ENCODE peak calls at places on chromosomes 12 and 14, in nine cellular contexts. T is body of pancreas, C is A549, X is vagina, L is breast epithelium, J is adrenal gland, B is IMR-90, Q is gastrocnemius medialis, G is ovary. H is an unnamed sample.

GRCh38 chr14:36315159-36315853 is 5.1 kb downstream of the MBIP start:
- DNase-seq in G (no peak), C (no peak), T (no peak), B (no peak), X (no peak), J (no peak), L (no peak), Q (no peak), H (no peak)

GRCh38 chr12:47244730-47245285 is 165.0 kb upstream of the AMIGO2 start:
- DNase-seq in C (no peak), L (no peak), J (no peak), Q (no peak), X (no peak), G (no peak), T (no peak), B (no peak), H (no peak)

GRCh38 chr12:125395583-125396215 is 330.5 kb downstream of the AACS start:
- DNase-seq in J (no peak), L (no peak), T (no peak), B (no peak), Q (no peak), C (peak; percentile 6), G (no peak), X (no peak), H (no peak)

GRCh38 chr12:10740182-10740581 is 17.1 kb upstream of the YBX3 start:
- DNase-seq in C (peak; percentile 33), G (no peak), Q (no peak), L (no peak), B (no peak), J (no peak), T (no peak), X (no peak), H (no peak)

GRCh38 chr12:121227294-121227693 is 17.4 kb downstream of the P2RX4 start:
- DNase-seq in C (no peak), L (peak; percentile 71), J (no peak), Q (no peak), X (no peak), B (no peak), G (no peak), T (peak; percentile 93), H (peak; percentile 84)

GRCh38 chr12:118680361-118680963 is 300.9 kb upstream of the SRRM4 start:
- DNase-seq in X (no peak), L (no peak), J (no peak), C (peak; percentile 17), B (no peak), G (no peak), Q (no peak), T (peak; percentile 21), H (no peak)

GRCh38 chr12:75705749-75706719 is 194.6 kb upstream of the KRR1 start:
- DNase-seq in X (no peak), B (peak; percentile 100), J (peak; percentile 64), C (peak; percentile 41), L (no peak), T (peak; percentile 20), G (peak; percentile 44), Q (no peak), H (no peak)

GRCh38 chr12:77572371-77572770 is 258.3 kb upstream of the NAV3 start:
- DNase-seq in Q (no peak), C (no peak), G (no peak), L (no peak), X (no peak), J (no peak), B (no peak), T (no peak), H (no peak)

GRCh38 chr12:132451836-132452195 is 38.1 kb upstream of the FBRSL1 start:
- DNase-seq in C (no peak), Q (no peak), L (no peak), X (no peak), B (no peak), J (no peak), G (no peak), T (no peak), H (no peak)

GRCh38 chr14:99181246-99181645 is 90.8 kb downstream of the BCL11B start:
- DNase-seq in C (no peak), T (no peak), X (no peak), L (no peak), J (no peak), G (no peak), B (no peak), Q (no peak), H (no peak)

GRCh38 chr12:39300799-39301198 is 142.1 kb downstream of the KIF21A start:
- DNase-seq in Q (no peak), B (no peak), X (no peak), G (no peak), T (no peak), J (no peak), C (no peak), L (no peak), H (no peak)

GRCh38 chr12:2052861-2053674 is at the start of gene CACNA1C:
- DNase-seq in Q (no peak), G (peak; percentile 72), X (no peak), B (peak; percentile 66), T (peak; percentile 50), L (peak; percentile 35), J (no peak), C (peak; percentile 30), H (peak; percentile 51)

GRCh38 chr14:65239143-65239672 is 136.9 kb upstream of the MAX start:
- DNase-seq in Q (no peak), J (no peak), T (no peak), B (peak; percentile 77), X (no peak), G (no peak), L (no peak), C (no peak), H (no peak)

GRCh38 chr14:49408187-49408963 is 177.8 kb downstream of the RPS29 start:
- DNase-seq in L (no peak), T (no peak), C (no peak), J (no peak), X (no peak), B (no peak), G (no peak), Q (no peak), H (no peak)

GRCh38 chr14:21093769-21094681 is 4.4 kb downstream of the ZNF219 start:
- DNase-seq in B (no peak), G (peak; percentile 27), L (no peak), C (no peak), Q (no peak), J (peak; percentile 53), X (no peak), T (no peak), H (no peak)

GRCh38 chr14:59189281-59189821 is 884 bp downstream of the DAAM1 start:
- DNase-seq in X (no peak), C (peak; percentile 1), B (peak; percentile 18), L (peak; percentile 34), Q (no peak), G (peak; percentile 59), J (peak; percentile 59), T (peak; percentile 47), H (peak; percentile 52)

GRCh38 chr14:30754778-30755177 is 119.6 kb upstream of the COCH start:
- DNase-seq in L (no peak), X (no peak), C (no peak), J (no peak), G (no peak), B (no peak), T (no peak), Q (no peak), H (no peak)

GRCh38 chr12:110403146-110403974 is at the start of gene ANAPC7:
- DNase-seq in L (peak; percentile 86), Q (peak; percentile 90), T (peak; percentile 92), J (peak; percentile 96), B (peak; percentile 90), G (peak; percentile 91), X (no peak), C (peak; percentile 96), H (peak; percentile 92)

GRCh38 chr12:110403975-110404675 is 617 bp upstream of the ANAPC7 start:
- DNase-seq in Q (peak; percentile 69), C (peak; percentile 86), J (peak; percentile 76), T (peak; percentile 84), B (peak; percentile 40), X (no peak), L (peak; percentile 33), G (peak; percentile 79), H (peak; percentile 71)
- TF ChIP-seq POLR2A in Q (no peak), C (no peak), J (no peak), T (no peak), B (no peak), X (no peak), L (no peak), G (no peak), H (no peak)

DNA sequence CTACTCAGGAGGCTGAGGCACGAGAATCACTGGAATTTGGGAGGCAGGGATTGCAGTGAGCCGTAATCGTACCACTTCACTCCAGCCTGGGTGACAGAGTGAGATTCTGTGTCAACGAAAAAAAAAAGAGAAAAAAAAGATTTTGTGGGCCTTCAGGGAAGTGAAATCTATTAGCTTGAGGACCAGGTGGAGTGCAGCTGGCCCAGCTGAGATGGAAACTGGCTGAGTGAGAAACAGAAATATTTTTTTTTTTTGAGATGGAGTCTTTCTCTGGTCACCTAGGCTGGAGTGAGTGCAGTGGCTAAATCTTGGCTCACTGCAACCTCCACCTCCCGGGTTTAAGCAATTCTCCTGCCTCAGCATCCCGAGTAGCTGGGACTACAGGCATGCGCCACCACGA is 2.3 kb upstream of the CLEC4C start:
- DNase-seq in Q (no peak), B (no peak), G (no peak), J (no peak), L (no peak), T (no peak), C (no peak), X (no peak), H (no peak)
- H3K27ac ChIP-seq in Q (no peak overlapping the region), B (no peak overlapping the region), G (no peak overlapping the region), J (no peak overlapping the region), L (no peak overlapping the region), T (no peak overlapping the region), C (no peak overlapping the region), X (no peak overlapping the region), H (no peak overlapping the region)

DNA sequence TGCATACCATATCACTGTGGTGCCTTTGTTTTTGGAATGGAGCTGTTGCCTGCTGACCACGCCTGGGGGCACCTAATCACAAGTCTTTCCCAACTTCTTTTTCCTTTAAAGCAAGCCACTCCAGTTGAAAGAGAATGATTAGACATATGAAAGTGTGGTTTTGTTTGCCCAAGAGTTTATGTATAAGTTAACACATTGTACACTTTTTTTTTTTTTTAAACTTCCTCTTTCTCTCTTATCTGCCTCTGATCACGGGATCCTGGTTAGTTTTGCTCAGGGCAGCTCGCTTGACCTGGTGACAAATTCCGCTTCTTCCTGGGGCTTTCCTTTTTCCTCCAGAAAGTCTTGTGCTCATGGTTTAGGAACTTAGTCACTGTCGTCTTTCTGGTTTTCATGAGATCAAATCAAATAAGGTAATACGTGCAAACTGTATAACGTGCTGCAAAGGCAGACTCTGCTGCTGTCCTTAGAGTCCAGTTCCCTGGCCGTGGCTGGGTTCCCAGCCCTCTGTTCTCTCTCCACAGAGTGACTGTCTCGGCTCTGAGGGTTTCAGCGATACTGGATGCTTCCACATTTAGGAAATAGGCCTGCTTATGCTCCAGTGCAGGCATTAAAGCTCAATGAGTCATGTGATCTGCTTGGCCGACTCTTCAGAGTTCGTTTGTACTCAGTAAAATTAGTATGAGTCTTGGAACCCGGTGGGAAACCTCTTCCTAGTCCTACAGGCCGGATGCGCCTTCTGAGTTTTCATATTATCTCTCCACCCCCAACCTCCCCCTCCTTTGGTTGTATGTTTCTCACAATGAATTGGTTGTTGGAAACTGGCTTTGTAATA is 15.2 kb downstream of the RASSF3 start:
- DNase-seq in B (peak; percentile 94), L (peak; percentile 54), X (no peak), T (peak; percentile 65), C (peak; percentile 92), G (no peak), J (peak; percentile 84), Q (peak; percentile 17), H (peak; percentile 69)
- TF ChIP-seq POLR2A in B (peak; percentile 62), L (no peak), X (no peak), T (peak; percentile 40), C (peak; percentile 14), G (no peak), J (peak; percentile 59), Q (no peak), H (peak; percentile 40)

GRCh38 chr12:41174602-41175001 is 13.5 kb upstream of the PDZRN4 start:
- DNase-seq in X (no peak), Q (no peak), J (no peak), L (no peak), C (no peak), B (no peak), G (no peak), T (no peak), H (no peak)
- H3K27ac ChIP-seq in X (no peak overlapping the region), Q (no peak overlapping the region), J (no peak overlapping the region), L (no peak overlapping the region), C (no peak overlapping the region), B (no peak overlapping the region), G (no peak overlapping the region), T (no peak overlapping the region), H (no peak overlapping the region)